ENCODE peak calls at places on chromosomes 7 and 10, in ten cellular contexts. T is lower lobe of right lung, Y is heart right ventricle, C is A549, X is suprapubic skin, G is HFF-Myc, R is progenitor cell of endocrine pancreas, F is sigmoid colon, I is Peyer's patch, A is A673. Z is an unnamed sample.

GRCh38 chr7:92761391-92762098 is 74.8 kb downstream of the CDK6 start:
- DNase-seq in Y (no peak), R (no peak), X (no peak), F (no peak), C (no peak), A (no peak), T (no peak), I (no peak), G (no peak), Z (no peak)

GRCh38 chr7:64887756-64888508 is 15.1 kb upstream of the ZNF273 start:
- DNase-seq in A (peak), F (peak), T (peak), X (peak), C (no peak), G (no peak), I (peak), R (no peak), Y (no peak), Z (peak)

GRCh38 chr7:30969604-30969970 is 5.8 kb downstream of the GHRHR start:
- DNase-seq in Y (no peak), X (peak), I (no peak), G (no peak), T (no peak), R (no peak), A (no peak), F (peak), C (no peak), Z (no peak)

GRCh38 chr7:134948246-134948645 is 38.1 kb upstream of the AGBL3 start:
- DNase-seq in C (no peak), F (no peak), I (no peak), T (no peak), Y (no peak), X (no peak), G (no peak), R (no peak), A (peak), Z (no peak)

GRCh38 chr10:79127151-79127961 is 58.6 kb downstream of the ZMIZ1 start:
- DNase-seq in C (peak), X (peak), A (peak), I (peak), R (peak), F (peak), G (no peak), T (peak), Y (peak), Z (no peak)

GRCh38 chr7:105241198-105241597 is 147.5 kb downstream of the SRPK2 start:
- DNase-seq in G (no peak), I (no peak), C (no peak), F (no peak), Y (no peak), X (no peak), R (no peak), T (no peak), A (no peak), Z (no peak)

GRCh38 chr10:116671274-116671926 is 50.6 kb downstream of the PNLIPRP2 start:
- DNase-seq in R (no peak), G (no peak), F (no peak), I (no peak), X (no peak), C (no peak), T (no peak), A (no peak), Y (no peak), Z (no peak)

GRCh38 chr7:133853706-133854276 is 273.3 kb upstream of the LRGUK start:
- DNase-seq in I (peak), R (no peak), Y (no peak), F (no peak), X (no peak), C (peak), G (peak), T (peak), A (peak), Z (no peak)

GRCh38 chr7:157609516-157609915 is 272.7 kb downstream of the DNAJB6 start:
- DNase-seq in X (no peak), Y (no peak), R (no peak), G (no peak), C (no peak), T (no peak), A (no peak), I (no peak), F (peak), Z (no peak)

GRCh38 chr7:22393825-22394458 is 37.0 kb upstream of the RAPGEF5 start:
- DNase-seq in I (no peak), C (no peak), T (no peak), X (no peak), R (no peak), A (no peak), F (no peak), G (no peak), Y (no peak), Z (no peak)

GRCh38 chr7:40799-41750 is 151.3 kb upstream of the FAM20C start:
- DNase-seq in T (peak), G (no peak), R (no peak), C (no peak), Y (peak), X (peak), A (no peak), I (peak), F (peak), Z (no peak)

GRCh38 chr7:40720401-40720800 is 585.6 kb downstream of the SUGCT start:
- DNase-seq in F (no peak), T (no peak), A (no peak), G (no peak), C (no peak), R (no peak), X (no peak), Y (no peak), I (no peak), Z (no peak)

GRCh38 chr7:131648491-131648890 is 92.1 kb upstream of the PODXL start:
- DNase-seq in A (no peak), I (no peak), T (no peak), F (peak), G (no peak), C (no peak), X (no peak), R (no peak), Y (no peak), Z (no peak)

GRCh38 chr7:50556247-50556976 is 8.8 kb downstream of the DDC start:
- DNase-seq in C (no peak), A (no peak), R (no peak), X (no peak), F (peak), G (no peak), T (no peak), I (peak), Y (no peak), Z (no peak)

GRCh38 chr7:4015996-4016395 is 666.1 kb upstream of the FOXK1 start:
- DNase-seq in Y (no peak), C (no peak), I (peak), X (no peak), A (no peak), R (no peak), T (no peak), G (no peak), F (no peak), Z (no peak)

GRCh38 chr10:47094126-47094525 is 182.9 kb downstream of the PTPN20 start:
- DNase-seq in F (no peak), G (no peak), A (no peak), R (no peak), I (no peak), Y (no peak), X (no peak), C (no peak), T (no peak), Z (no peak)
- TF ChIP-seq CTCF in F (no peak), G (no peak), A (no peak), R (no peak), I (no peak), Y (no peak), X (no peak), C (no peak), T (no peak), Z (no peak)

GRCh38 chr10:96791902-96792301 is 40.2 kb upstream of the LCOR start:
- DNase-seq in T (no peak), X (no peak), I (no peak), R (no peak), G (no peak), A (no peak), F (no peak), C (no peak), Y (no peak), Z (no peak)

GRCh38 chr10:96784253-96784652 is 47.8 kb upstream of the LCOR start:
- DNase-seq in G (no peak), Y (no peak), I (no peak), A (no peak), X (no peak), T (no peak), R (no peak), C (no peak), F (no peak), Z (no peak)

GRCh38 chr10:96794786-96795733 is 37.0 kb upstream of the LCOR start:
- DNase-seq in T (no peak), C (no peak), R (no peak), Y (no peak), X (no peak), A (no peak), G (no peak), I (peak), F (no peak), Z (no peak)

GRCh38 chr10:96789571-96790108 is 42.5 kb upstream of the LCOR start:
- DNase-seq in C (no peak), G (no peak), I (no peak), F (no peak), T (no peak), Y (no peak), X (no peak), R (no peak), A (no peak), Z (no peak)
- TF ChIP-seq CTCF in C (no peak), G (no peak), I (no peak), F (no peak), T (no peak), Y (peak), X (no peak), R (no peak), A (no peak), Z (no peak)

GRCh38 chr10:109852718-109853037 is 70.6 kb downstream of the XPNPEP1 start:
- DNase-seq in G (no peak), I (no peak), T (no peak), C (no peak), Y (no peak), F (no peak), R (no peak), X (no peak), A (no peak), Z (no peak)
- TF ChIP-seq CTCF in G (no peak), I (no peak), T (peak), C (no peak), Y (no peak), F (no peak), R (peak), X (no peak), A (peak), Z (no peak)

GRCh38 chr10:110165239-110165638 is 42.2 kb upstream of the MXI1 start:
- DNase-seq in Y (no peak), T (no peak), I (no peak), X (peak), G (no peak), A (no peak), F (no peak), R (no peak), C (no peak), Z (no peak)

GRCh38 chr10:110163841-110164240 is 43.6 kb upstream of the MXI1 start:
- DNase-seq in G (no peak), X (peak), F (no peak), R (no peak), Y (no peak), T (no peak), I (no peak), C (no peak), A (no peak), Z (no peak)

GRCh38 chr10:110163192-110163773 is 44.1 kb upstream of the MXI1 start:
- DNase-seq in Y (no peak), R (no peak), C (no peak), X (no peak), T (no peak), A (no peak), F (no peak), I (no peak), G (no peak), Z (no peak)

GRCh38 chr10:110167149-110167548 is 40.3 kb upstream of the MXI1 start:
- DNase-seq in R (no peak), X (peak), F (no peak), T (no peak), G (no peak), A (no peak), C (no peak), I (no peak), Y (no peak), Z (no peak)

GRCh38 chr10:110165867-110166266 is 41.5 kb upstream of the MXI1 start:
- DNase-seq in Y (no peak), G (no peak), X (peak), R (no peak), I (no peak), T (no peak), C (no peak), F (no peak), A (no peak), Z (no peak)
- TF ChIP-seq CTCF in Y (no peak), G (no peak), X (no peak), R (no peak), I (no peak), T (no peak), C (no peak), F (no peak), A (no peak), Z (no peak)

GRCh38 chr10:47021850-47022249 is 110.6 kb downstream of the PTPN20 start:
- DNase-seq in G (no peak), I (no peak), Y (no peak), X (no peak), R (no peak), A (no peak), C (peak), F (no peak), T (no peak), Z (peak)
- TF ChIP-seq CTCF in G (peak), I (no peak), Y (no peak), X (no peak), R (no peak), A (no peak), C (no peak), F (no peak), T (no peak), Z (no peak)

Z was measured in D721Med.